ENCODE peak calls at places on chromosomes 4 and X, in four cellular contexts. One of them, this sample, is unnamed.

GRCh38 chr4:176534566-176534965 is 214.8 kb downstream of the SPCS3 start:
- DNase-seq in AG04450: peak
- DNase-seq in astrocyte of the cerebellum: peak
- DNase-seq in kidney epithelial cell: peak
- DNase-seq in this sample: peak

GRCh38 chrX:13074297-13075262 is 30.2 kb upstream of the FAM9C start:
- DNase-seq in kidney epithelial cell: no peak
- DNase-seq in AG04450: no peak
- DNase-seq in astrocyte of the cerebellum: no peak
- DNase-seq in this sample: no peak

GRCh38 chrX:135625995-135626394 is 87.4 kb upstream of the CT45A1 start:
- DNase-seq in AG04450: no peak
- DNase-seq in astrocyte of the cerebellum: no peak
- DNase-seq in kidney epithelial cell: no peak
- DNase-seq in this sample: no peak

GRCh38 chr4:150268444-150268843 is 190.2 kb downstream of the DCLK2 start:
- DNase-seq in astrocyte of the cerebellum: no peak
- DNase-seq in kidney epithelial cell: no peak
- DNase-seq in AG04450: no peak
- DNase-seq in this sample: no peak

GRCh38 chrX:150476183-150476699 is 92.2 kb upstream of the MTM1 start:
- DNase-seq in kidney epithelial cell: no peak
- DNase-seq in AG04450: peak
- DNase-seq in astrocyte of the cerebellum: peak
- DNase-seq in this sample: no peak

GRCh38 chr4:145507636-145508035 is 26.0 kb downstream of the SMAD1 start:
- DNase-seq in astrocyte of the cerebellum: no peak
- DNase-seq in AG04450: no peak
- DNase-seq in kidney epithelial cell: no peak
- DNase-seq in this sample: no peak

GRCh38 chr4:89158884-89159503 is 47.7 kb downstream of the TIGD2 start:
- DNase-seq in AG04450: no peak
- DNase-seq in astrocyte of the cerebellum: peak
- DNase-seq in kidney epithelial cell: no peak
- DNase-seq in this sample: peak

GRCh38 chr4:47696823-47697222 is 141.0 kb downstream of the CORIN start:
- DNase-seq in astrocyte of the cerebellum: no peak
- DNase-seq in AG04450: no peak
- DNase-seq in kidney epithelial cell: no peak
- DNase-seq in this sample: no peak

GRCh38 chrX:645024-645376 is 14.4 kb downstream of the SHOX start:
- DNase-seq in AG04450: no peak
- DNase-seq in kidney epithelial cell: no peak
- DNase-seq in astrocyte of the cerebellum: no peak
- DNase-seq in this sample: no peak

GRCh38 chr4:101597204-101597603 is 193.3 kb upstream of the BANK1 start:
- DNase-seq in AG04450: no peak
- DNase-seq in astrocyte of the cerebellum: no peak
- DNase-seq in kidney epithelial cell: no peak
- DNase-seq in this sample: no peak

GRCh38 chr4:15158410-15159091 is 156.3 kb downstream of the CPEB2 start:
- DNase-seq in astrocyte of the cerebellum: no peak
- DNase-seq in AG04450: no peak
- DNase-seq in kidney epithelial cell: no peak
- DNase-seq in this sample: no peak

GRCh38 chr4:102518703-102519131 is 17.6 kb downstream of the NFKB1 start:
- DNase-seq in AG04450: no peak
- DNase-seq in kidney epithelial cell: no peak
- DNase-seq in astrocyte of the cerebellum: no peak
- DNase-seq in this sample: no peak

GRCh38 chrX:35166023-35166422 is 223.4 kb downstream of the FAM47B start:
- DNase-seq in astrocyte of the cerebellum: peak
- DNase-seq in kidney epithelial cell: peak
- DNase-seq in AG04450: no peak
- DNase-seq in this sample: no peak

GRCh38 chr4:73674451-73674919 is 54.2 kb upstream of the RASSF6 start:
- DNase-seq in kidney epithelial cell: no peak
- DNase-seq in astrocyte of the cerebellum: no peak
- DNase-seq in AG04450: no peak
- DNase-seq in this sample: no peak

GRCh38 chr4:105088110-105088879 is 58.4 kb upstream of the TET2 start:
- DNase-seq in astrocyte of the cerebellum: peak
- DNase-seq in kidney epithelial cell: peak
- DNase-seq in AG04450: peak
- DNase-seq in this sample: peak

DNA sequence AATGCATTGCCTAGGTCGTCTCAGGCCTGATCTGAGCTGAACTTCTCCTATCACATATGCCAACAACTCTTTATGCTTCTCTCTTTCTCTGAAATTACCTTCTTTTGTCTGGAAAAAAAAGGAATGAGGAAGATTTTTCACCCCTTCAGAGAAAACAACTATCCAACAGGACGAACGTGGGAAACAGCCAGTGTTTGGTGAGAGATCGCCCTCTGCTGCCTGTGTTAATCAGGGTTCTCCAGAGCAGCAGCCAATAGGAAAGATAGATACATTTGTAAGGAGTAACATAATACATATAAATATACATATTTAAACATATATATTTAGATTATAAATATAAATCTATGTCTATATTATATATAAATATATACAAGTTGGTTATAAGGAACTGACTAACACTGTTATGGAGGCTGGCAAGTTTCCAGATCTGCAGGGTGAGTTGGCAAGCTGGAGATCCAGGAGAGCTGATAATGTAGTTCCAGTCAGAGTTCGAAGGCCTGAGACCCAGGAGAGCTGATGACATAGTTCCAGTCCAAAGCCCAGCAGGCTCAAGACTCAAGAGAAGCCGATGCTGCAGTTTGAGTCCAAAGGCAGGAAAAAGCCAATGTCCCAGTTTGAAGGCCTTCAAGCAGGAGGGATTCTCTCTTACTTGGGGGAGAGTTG is 13.3 kb downstream of the CETN2 start:
- DNase-seq in kidney epithelial cell: no peak
- DNase-seq in astrocyte of the cerebellum: peak
- DNase-seq in AG04450: peak
- DNase-seq in this sample: no peak
- TF ChIP-seq CTCF in kidney epithelial cell: peak
- TF ChIP-seq CTCF in astrocyte of the cerebellum: peak
- TF ChIP-seq CTCF in AG04450: peak
- TF ChIP-seq CTCF in this sample: peak

GRCh38 chr4:170491981-170492380 is 402.2 kb upstream of the AADAT start:
- DNase-seq in kidney epithelial cell: no peak
- DNase-seq in AG04450: no peak
- DNase-seq in astrocyte of the cerebellum: no peak
- DNase-seq in this sample: no peak

GRCh38 chr4:170497729-170498128 is 408.0 kb upstream of the AADAT start:
- DNase-seq in AG04450: no peak
- DNase-seq in astrocyte of the cerebellum: no peak
- DNase-seq in kidney epithelial cell: no peak
- DNase-seq in this sample: no peak

DNA sequence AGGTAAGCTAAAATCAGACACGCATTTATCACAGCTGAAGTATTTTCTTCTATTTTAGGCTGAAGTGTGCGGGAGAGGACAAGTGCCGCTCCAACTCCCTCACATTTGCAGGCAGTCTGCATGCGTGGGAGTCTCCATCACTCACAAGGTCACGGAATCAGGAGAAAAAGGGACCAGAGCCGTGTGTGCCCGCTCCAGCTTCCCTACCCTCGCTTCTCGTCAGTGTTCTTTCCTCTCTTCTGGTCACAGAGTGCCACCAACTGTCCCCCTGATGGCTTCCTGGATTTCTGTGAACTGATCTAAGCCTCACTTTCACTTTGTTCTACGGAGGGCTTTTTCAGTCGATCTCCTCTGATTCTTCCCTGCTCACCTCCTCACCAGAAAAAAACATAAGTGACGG is 407.3 kb upstream of the AADAT start:
- DNase-seq in kidney epithelial cell: no peak
- DNase-seq in astrocyte of the cerebellum: no peak
- DNase-seq in AG04450: no peak
- DNase-seq in this sample: no peak
- H3K4me3 ChIP-seq in kidney epithelial cell: peak
- H3K4me3 ChIP-seq in astrocyte of the cerebellum: peak
- H3K4me3 ChIP-seq in AG04450: no peak
- H3K4me3 ChIP-seq in this sample: no peak

GRCh38 chr4:155530857-155531256 is 135.8 kb upstream of the GUCY1A1 start:
- DNase-seq in astrocyte of the cerebellum: no peak
- DNase-seq in kidney epithelial cell: no peak
- DNase-seq in AG04450: no peak
- DNase-seq in this sample: no peak

GRCh38 chr4:155529761-155530160 is 136.9 kb upstream of the GUCY1A1 start:
- DNase-seq in astrocyte of the cerebellum: no peak
- DNase-seq in kidney epithelial cell: no peak
- DNase-seq in AG04450: no peak
- DNase-seq in this sample: no peak

GRCh38 chr4:155530290-155530689 is 136.4 kb upstream of the GUCY1A1 start:
- DNase-seq in astrocyte of the cerebellum: no peak
- DNase-seq in AG04450: no peak
- DNase-seq in kidney epithelial cell: no peak
- DNase-seq in this sample: no peak

GRCh38 chr4:155526452-155527169 is 140.0 kb upstream of the GUCY1A1 start:
- DNase-seq in AG04450: no peak
- DNase-seq in kidney epithelial cell: no peak
- DNase-seq in astrocyte of the cerebellum: no peak
- DNase-seq in this sample: no peak

DNA sequence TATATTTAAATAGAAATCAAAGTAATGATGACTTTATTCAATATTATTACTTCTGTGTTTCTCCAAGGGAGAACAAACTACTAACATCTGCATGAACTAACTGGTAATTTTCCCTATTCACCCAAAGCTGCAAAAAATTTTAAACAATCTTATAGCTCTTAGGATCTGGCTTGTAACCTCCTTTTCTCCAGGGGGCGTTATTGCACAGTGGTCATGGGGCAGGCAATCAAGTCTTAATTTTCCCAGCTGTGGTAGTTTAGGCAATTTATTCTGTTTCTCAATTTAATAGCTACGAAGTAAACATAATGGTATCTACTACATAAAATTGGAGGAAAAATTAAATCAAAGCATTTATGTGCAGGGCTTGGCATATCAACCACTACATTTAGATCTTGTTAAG is 137.5 kb upstream of the GUCY1A1 start:
- DNase-seq in astrocyte of the cerebellum: peak
- DNase-seq in AG04450: no peak
- DNase-seq in kidney epithelial cell: no peak
- DNase-seq in this sample: no peak
- TF ChIP-seq CTCF in astrocyte of the cerebellum: peak
- TF ChIP-seq CTCF in AG04450: peak
- TF ChIP-seq CTCF in kidney epithelial cell: peak
- TF ChIP-seq CTCF in this sample: peak

GRCh38 chr4:180486342-180486741 is 1756.9 kb upstream of the TENM3 start:
- DNase-seq in AG04450: no peak
- DNase-seq in astrocyte of the cerebellum: no peak
- DNase-seq in kidney epithelial cell: no peak
- DNase-seq in this sample: no peak
- H3K4me3 ChIP-seq in AG04450: no peak
- H3K4me3 ChIP-seq in astrocyte of the cerebellum: no peak
- H3K4me3 ChIP-seq in kidney epithelial cell: no peak
- H3K4me3 ChIP-seq in this sample: no peak